ENCODE peak calls at places on chromosomes 13 and 19, in four cellular contexts. R, H, B and N are unnamed samples.

GRCh38 chr13:44280461-44280860 is 93.2 kb upstream of the SERP2 start:
- DNase-seq in R (no peak), H (no peak), B (no peak), N (no peak)

GRCh38 chr13:28744656-28745055 is 25.9 kb upstream of the SLC46A3 start:
- DNase-seq in R (no peak), H (no peak), B (no peak), N (no peak)

GRCh38 chr13:27605610-27606200 is 14.6 kb downstream of the LNX2 start:
- DNase-seq in R (no peak), H (no peak), B (no peak), N (no peak)

GRCh38 chr19:461664-462551 is 1.1 kb upstream of the SHC2 start:
- DNase-seq in R (no peak), H (no peak), B (peak; percentile 70), N (peak; percentile 51)

GRCh38 chr13:52012512-52012836 is 276 bp downstream of the ALG11 start:
- DNase-seq in R (no peak), H (no peak), B (no peak), N (no peak)

GRCh38 chr19:1936916-1937610 is 3.9 kb upstream of the CSNK1G2 start:
- DNase-seq in R (no peak), H (no peak), B (no peak), N (no peak)

GRCh38 chr13:43757266-43757665 is 29.5 kb downstream of the ENOX1 start:
- DNase-seq in R (no peak), H (no peak), B (no peak), N (no peak)

GRCh38 chr13:21668665-21669599 is 1.9 kb upstream of the FGF9 start:
- DNase-seq in R (no peak), H (no peak), B (no peak), N (no peak)

GRCh38 chr13:51585234-51585672 is 991 bp downstream of the WDFY2 start:
- DNase-seq in R (no peak), H (no peak), B (no peak), N (no peak)

GRCh38 chr19:43675269-43675879 is 5.4 kb upstream of the PLAUR start:
- DNase-seq in R (no peak), H (no peak), B (no peak), N (no peak)

GRCh38 chr19:18098891-18099622 is 1.5 kb downstream of the MAST3 start:
- DNase-seq in R (no peak), H (no peak), B (peak; percentile 32), N (peak; percentile 44)

GRCh38 chr19:4028334-4029246 is 21.1 kb downstream of the PIAS4 start:
- DNase-seq in R (no peak), H (no peak), B (no peak), N (no peak)

GRCh38 chr13:40518481-40518882 is 148.0 kb downstream of the FOXO1 start:
- DNase-seq in R (no peak), H (no peak), B (no peak), N (no peak)